ENCODE peak calls at places on chromosomes 13 and 19, in five cellular contexts. E is RPMI8226, Z is astrocyte of the spinal cord, L is MCF 10A, P is Calu3. T is an unnamed sample.

GRCh38 chr13:51849145-51850101 is 4.4 kb upstream of the TMEM272 start:
- DNase-seq in E (peak; percentile 20), P (no peak), L (peak; percentile 39), Z (peak; percentile 4), T (peak; percentile 75)

GRCh38 chr19:47419789-47420188 is 462 bp upstream of the MEIS3 start:
- DNase-seq in Z (no peak), L (no peak), E (no peak), P (no peak), T (no peak)

GRCh38 chr19:40365613-40366401 is 17.3 kb downstream of the PLD3 start:
- DNase-seq in P (no peak), L (no peak), Z (peak; percentile 71), E (no peak), T (peak; percentile 81)

GRCh38 chr19:3338541-3339181 is 27.7 kb upstream of the NFIC start:
- DNase-seq in Z (no peak), P (peak; percentile 25), L (peak; percentile 72), E (peak; percentile 53), T (no peak)

GRCh38 chr19:3375221-3376088 is 9.1 kb downstream of the NFIC start:
- DNase-seq in L (peak; percentile 35), E (no peak), Z (peak; percentile 68), P (no peak), T (no peak)

GRCh38 chr13:26965976-26966375 is 205.4 kb upstream of the GPR12 start:
- DNase-seq in L (no peak), P (no peak), Z (peak; percentile 33), E (no peak), T (no peak)

GRCh38 chr13:93723316-93723715 is 496.7 kb downstream of the GPC6 start:
- DNase-seq in L (peak; percentile 68), Z (no peak), E (no peak), P (no peak), T (no peak)

GRCh38 chr19:15836345-15836594 is 20.8 kb upstream of the OR10H1 start:
- DNase-seq in L (no peak), P (no peak), E (no peak), Z (no peak), T (no peak)

GRCh38 chr19:15812059-15812722 is 3.3 kb downstream of the OR10H1 start:
- DNase-seq in E (peak; percentile 44), L (peak; percentile 20), Z (no peak), P (no peak), T (no peak)

GRCh38 chr13:97889803-97890202 is 63.7 kb upstream of the IPO5 start:
- DNase-seq in P (no peak), L (no peak), Z (no peak), E (no peak), T (no peak)

GRCh38 chr13:48532146-48532472 is 771 bp downstream of the RCBTB2 start:
- DNase-seq in L (no peak), E (no peak), Z (peak; percentile 78), P (no peak), T (no peak)

GRCh38 chr19:18274303-18274775 is at the start of gene IQCN:
- DNase-seq in Z (peak; percentile 51), E (no peak), P (peak; percentile 27), L (peak; percentile 81), T (no peak)

GRCh38 chr19:48351341-48351752 is 12.4 kb downstream of the TMEM143 start:
- DNase-seq in L (peak; percentile 74), Z (peak; percentile 52), P (peak; percentile 80), E (peak; percentile 68), T (peak; percentile 93)

GRCh38 chr13:43195551-43195950 is 172.2 kb downstream of the DNAJC15 start:
- DNase-seq in E (no peak), P (no peak), L (peak; percentile 27), Z (no peak), T (peak; percentile 61)

GRCh38 chr13:113835461-113836274 is 28.2 kb downstream of the GAS6 start:
- DNase-seq in P (no peak), L (no peak), E (peak; percentile 23), Z (peak; percentile 90), T (no peak)

GRCh38 chr13:66803013-66803739 is 427.0 kb downstream of the PCDH9 start:
- DNase-seq in E (no peak), Z (no peak), P (no peak), L (no peak), T (no peak)

GRCh38 chr13:55566779-55567178 is 1573.9 kb upstream of the PRR20A start:
- DNase-seq in Z (no peak), P (no peak), E (no peak), L (no peak), T (no peak)

GRCh38 chr19:29586401-29586800 is 19.7 kb upstream of the POP4 start:
- DNase-seq in E (no peak), L (no peak), Z (no peak), P (no peak), T (no peak)

GRCh38 chr19:10007811-10008211 is 2.5 kb downstream of the COL5A3 start:
- DNase-seq in Z (peak; percentile 50), L (peak; percentile 15), E (no peak), P (no peak), T (no peak)

GRCh38 chr13:93227280-93227905 is 786 bp downstream of the GPC6 start:
- DNase-seq in P (no peak), Z (peak; percentile 80), E (no peak), L (peak; percentile 67), T (no peak)

GRCh38 chr19:18939922-18940775 is 868 bp downstream of the HOMER3 start:
- DNase-seq in E (no peak), L (peak; percentile 64), P (peak; percentile 40), Z (peak; percentile 67), T (no peak)

GRCh38 chr19:55613930-55614710 is 8.7 kb downstream of the ZNF865 start:
- DNase-seq in L (no peak), Z (no peak), E (no peak), P (no peak), T (no peak)

GRCh38 chr13:46389985-46390384 is 2.9 kb upstream of the RUBCNL start:
- DNase-seq in L (no peak), P (peak; percentile 11), Z (peak; percentile 26), E (peak; percentile 85), T (no peak)

GRCh38 chr13:35964764-35965163 is 166.4 kb downstream of the DCLK1 start:
- DNase-seq in P (no peak), E (no peak), L (peak; percentile 75), Z (peak; percentile 34), T (no peak)

GRCh38 chr13:112112534-112113276 is 45.8 kb downstream of the SOX1 start:
- DNase-seq in P (no peak), L (no peak), Z (no peak), E (no peak), T (no peak)

GRCh38 chr19:21084343-21084742 is 2.3 kb downstream of the ZNF714 start:
- DNase-seq in P (no peak), E (no peak), Z (peak; percentile 29), L (peak; percentile 60), T (no peak)

GRCh38 chr19:30664358-30665058 is 292.3 kb downstream of the ZNF536 start:
- DNase-seq in P (no peak), Z (no peak), E (no peak), L (no peak), T (peak; percentile 54)

GRCh38 chr13:103634066-103634465 is 567.8 kb upstream of the SLC10A2 start:
- DNase-seq in E (no peak), L (no peak), P (no peak), Z (no peak), T (no peak)

GRCh38 chr13:68369739-68370138 is 1139.6 kb upstream of the PCDH9 start:
- DNase-seq in P (no peak), Z (peak; percentile 45), E (no peak), L (peak; percentile 62), T (no peak)

GRCh38 chr19:40322271-40322610 is 26.0 kb downstream of the C19orf47 start:
- DNase-seq in E (no peak), Z (no peak), P (no peak), L (no peak), T (no peak)

GRCh38 chr19:18340990-18341868 is 831 bp downstream of the PGPEP1 start:
- DNase-seq in L (peak; percentile 39), P (peak; percentile 53), E (peak; percentile 78), Z (peak; percentile 55), T (peak; percentile 81)

GRCh38 chr19:2337329-2337707 is 8.8 kb downstream of the SPPL2B start:
- DNase-seq in Z (peak; percentile 63), L (no peak), P (no peak), E (no peak), T (no peak)

GRCh38 chr19:3868770-3869456 is at the start of gene ZFR2:
- DNase-seq in E (no peak), L (no peak), Z (no peak), P (no peak), T (peak; percentile 48)

GRCh38 chr13:22014469-22014868 is 343.6 kb downstream of the FGF9 start:
- DNase-seq in P (no peak), L (no peak), Z (no peak), E (no peak), T (no peak)

GRCh38 chr13:41352935-41353801 is 42.1 kb downstream of the NAA16 start:
- DNase-seq in L (peak; percentile 58), P (peak; percentile 24), Z (peak; percentile 69), E (peak; percentile 40), T (peak; percentile 85)

GRCh38 chr19:17338440-17339078 is 1.2 kb downstream of the GTPBP3 start:
- DNase-seq in P (no peak), Z (no peak), E (no peak), L (no peak), T (no peak)

GRCh38 chr19:40597329-40597838 is 3.8 kb upstream of the LTBP4 start:
- DNase-seq in E (no peak), Z (no peak), P (no peak), L (no peak), T (no peak)

GRCh38 chr13:43269037-43269476 is 245.7 kb downstream of the DNAJC15 start:
- DNase-seq in Z (peak; percentile 95), L (peak; percentile 86), E (no peak), P (peak; percentile 64), T (no peak)